ENCODE peak calls at places on chromosomes 3 and 15, in nine cellular contexts. One of them, this sample, is unnamed.

GRCh38 chr15:85748729-85749128 is 46.0 kb downstream of the KLHL25 start:
- DNase-seq in OCI-LY7: no peak
- DNase-seq in psoas muscle: no peak
- DNase-seq in AG04450: no peak
- DNase-seq in choroid plexus epithelial cell: no peak
- DNase-seq in fibroblast of mammary gland: no peak
- DNase-seq in transverse colon: no peak
- DNase-seq in cardiac muscle cell: no peak
- DNase-seq in NB4: no peak
- DNase-seq in this sample: no peak

GRCh38 chr15:26771168-26771916 is 1.5 kb downstream of the GABRB3 start:
- DNase-seq in OCI-LY7: no peak
- DNase-seq in psoas muscle: no peak
- DNase-seq in AG04450: no peak
- DNase-seq in choroid plexus epithelial cell: no peak
- DNase-seq in fibroblast of mammary gland: no peak
- DNase-seq in transverse colon: no peak
- DNase-seq in cardiac muscle cell: peak
- DNase-seq in NB4: no peak
- DNase-seq in this sample: peak

GRCh38 chr3:94101860-94102259 is 39.0 kb downstream of the NSUN3 start:
- DNase-seq in OCI-LY7: peak
- DNase-seq in psoas muscle: no peak
- DNase-seq in AG04450: no peak
- DNase-seq in choroid plexus epithelial cell: peak
- DNase-seq in fibroblast of mammary gland: peak
- DNase-seq in transverse colon: no peak
- DNase-seq in cardiac muscle cell: no peak
- DNase-seq in NB4: peak
- DNase-seq in this sample: peak

GRCh38 chr3:183274609-183275008 is 21.6 kb downstream of the B3GNT5 start:
- DNase-seq in OCI-LY7: no peak
- DNase-seq in psoas muscle: no peak
- DNase-seq in AG04450: no peak
- DNase-seq in choroid plexus epithelial cell: no peak
- DNase-seq in fibroblast of mammary gland: peak
- DNase-seq in transverse colon: no peak
- DNase-seq in cardiac muscle cell: no peak
- DNase-seq in NB4: no peak
- DNase-seq in this sample: peak

GRCh38 chr3:182490601-182491485 is 302.5 kb upstream of the ATP11B start:
- DNase-seq in OCI-LY7: peak
- DNase-seq in psoas muscle: no peak
- DNase-seq in AG04450: no peak
- DNase-seq in choroid plexus epithelial cell: peak
- DNase-seq in fibroblast of mammary gland: peak
- DNase-seq in transverse colon: no peak
- DNase-seq in cardiac muscle cell: peak
- DNase-seq in NB4: peak
- DNase-seq in this sample: peak

GRCh38 chr3:149077638-149078037 is 8.7 kb downstream of the HLTF start:
- DNase-seq in OCI-LY7: no peak
- DNase-seq in psoas muscle: no peak
- DNase-seq in AG04450: peak
- DNase-seq in choroid plexus epithelial cell: peak
- DNase-seq in fibroblast of mammary gland: peak
- DNase-seq in transverse colon: no peak
- DNase-seq in cardiac muscle cell: peak
- DNase-seq in NB4: no peak
- DNase-seq in this sample: no peak

GRCh38 chr3:25428003-25428861 is at the start of gene RARB:
- DNase-seq in OCI-LY7: no peak
- DNase-seq in psoas muscle: peak
- DNase-seq in AG04450: peak
- DNase-seq in choroid plexus epithelial cell: peak
- DNase-seq in fibroblast of mammary gland: peak
- DNase-seq in transverse colon: peak
- DNase-seq in cardiac muscle cell: peak
- DNase-seq in NB4: peak
- DNase-seq in this sample: peak

GRCh38 chr3:48989796-48990635 is at the start of gene P4HTM:
- DNase-seq in OCI-LY7: peak
- DNase-seq in psoas muscle: peak
- DNase-seq in AG04450: peak
- DNase-seq in choroid plexus epithelial cell: peak
- DNase-seq in fibroblast of mammary gland: peak
- DNase-seq in transverse colon: peak
- DNase-seq in cardiac muscle cell: peak
- DNase-seq in NB4: peak
- DNase-seq in this sample: peak

GRCh38 chr3:28502555-28502954 is 153.9 kb upstream of the AZI2 start:
- DNase-seq in OCI-LY7: no peak
- DNase-seq in psoas muscle: no peak
- DNase-seq in AG04450: no peak
- DNase-seq in choroid plexus epithelial cell: no peak
- DNase-seq in fibroblast of mammary gland: peak
- DNase-seq in transverse colon: no peak
- DNase-seq in cardiac muscle cell: no peak
- DNase-seq in NB4: no peak
- DNase-seq in this sample: no peak

GRCh38 chr15:40338921-40339620 is 1.7 kb downstream of the CCDC9B start:
- DNase-seq in OCI-LY7: no peak
- DNase-seq in psoas muscle: peak
- DNase-seq in AG04450: peak
- DNase-seq in choroid plexus epithelial cell: peak
- DNase-seq in fibroblast of mammary gland: peak
- DNase-seq in transverse colon: peak
- DNase-seq in cardiac muscle cell: no peak
- DNase-seq in NB4: no peak
- DNase-seq in this sample: peak

GRCh38 chr3:195708626-195709481 is 11.9 kb upstream of the MUC20 start:
- DNase-seq in OCI-LY7: no peak
- DNase-seq in psoas muscle: no peak
- DNase-seq in AG04450: no peak
- DNase-seq in choroid plexus epithelial cell: no peak
- DNase-seq in fibroblast of mammary gland: no peak
- DNase-seq in transverse colon: no peak
- DNase-seq in cardiac muscle cell: no peak
- DNase-seq in NB4: no peak
- DNase-seq in this sample: no peak

GRCh38 chr3:186854954-186855353 is 12.4 kb downstream of the ADIPOQ start:
- DNase-seq in OCI-LY7: no peak
- DNase-seq in psoas muscle: no peak
- DNase-seq in AG04450: no peak
- DNase-seq in choroid plexus epithelial cell: no peak
- DNase-seq in fibroblast of mammary gland: no peak
- DNase-seq in transverse colon: no peak
- DNase-seq in cardiac muscle cell: no peak
- DNase-seq in NB4: no peak
- DNase-seq in this sample: no peak

GRCh38 chr3:35724106-35724505 is 84.8 kb downstream of the ARPP21 start:
- DNase-seq in OCI-LY7: no peak
- DNase-seq in psoas muscle: no peak
- DNase-seq in AG04450: no peak
- DNase-seq in choroid plexus epithelial cell: no peak
- DNase-seq in fibroblast of mammary gland: no peak
- DNase-seq in transverse colon: no peak
- DNase-seq in cardiac muscle cell: no peak
- DNase-seq in NB4: no peak
- DNase-seq in this sample: no peak

GRCh38 chr3:185151959-185152432 is 864 bp downstream of the C3orf70 start:
- DNase-seq in OCI-LY7: no peak
- DNase-seq in psoas muscle: no peak
- DNase-seq in AG04450: no peak
- DNase-seq in choroid plexus epithelial cell: no peak
- DNase-seq in fibroblast of mammary gland: no peak
- DNase-seq in transverse colon: no peak
- DNase-seq in cardiac muscle cell: no peak
- DNase-seq in NB4: no peak
- DNase-seq in this sample: no peak
- TF ChIP-seq CTCF in OCI-LY7: no peak
- TF ChIP-seq CTCF in psoas muscle: no peak
- TF ChIP-seq CTCF in AG04450: no peak
- TF ChIP-seq CTCF in choroid plexus epithelial cell: no peak
- TF ChIP-seq CTCF in fibroblast of mammary gland: no peak
- TF ChIP-seq CTCF in transverse colon: no peak
- TF ChIP-seq CTCF in cardiac muscle cell: no peak
- TF ChIP-seq CTCF in NB4: no peak
- TF ChIP-seq CTCF in this sample: no peak

GRCh38 chr15:88622605-88622975 is 1.4 kb downstream of the AEN start:
- DNase-seq in OCI-LY7: no peak
- DNase-seq in psoas muscle: no peak
- DNase-seq in AG04450: no peak
- DNase-seq in choroid plexus epithelial cell: no peak
- DNase-seq in fibroblast of mammary gland: no peak
- DNase-seq in transverse colon: no peak
- DNase-seq in cardiac muscle cell: no peak
- DNase-seq in NB4: no peak
- DNase-seq in this sample: no peak

GRCh38 chr15:88619796-88620195 is 1.3 kb upstream of the AEN start:
- DNase-seq in OCI-LY7: no peak
- DNase-seq in psoas muscle: no peak
- DNase-seq in AG04450: no peak
- DNase-seq in choroid plexus epithelial cell: no peak
- DNase-seq in fibroblast of mammary gland: no peak
- DNase-seq in transverse colon: no peak
- DNase-seq in cardiac muscle cell: no peak
- DNase-seq in NB4: no peak
- DNase-seq in this sample: no peak

GRCh38 chr15:88621789-88622604 is 857 bp downstream of the AEN start:
- DNase-seq in OCI-LY7: peak
- DNase-seq in psoas muscle: no peak
- DNase-seq in AG04450: no peak
- DNase-seq in choroid plexus epithelial cell: peak
- DNase-seq in fibroblast of mammary gland: peak
- DNase-seq in transverse colon: peak
- DNase-seq in cardiac muscle cell: peak
- DNase-seq in NB4: peak
- DNase-seq in this sample: peak

GRCh38 chr15:88623061-88623460 is 1.9 kb downstream of the AEN start:
- DNase-seq in OCI-LY7: no peak
- DNase-seq in psoas muscle: no peak
- DNase-seq in AG04450: peak
- DNase-seq in choroid plexus epithelial cell: peak
- DNase-seq in fibroblast of mammary gland: peak
- DNase-seq in transverse colon: no peak
- DNase-seq in cardiac muscle cell: no peak
- DNase-seq in NB4: peak
- DNase-seq in this sample: peak

DNA sequence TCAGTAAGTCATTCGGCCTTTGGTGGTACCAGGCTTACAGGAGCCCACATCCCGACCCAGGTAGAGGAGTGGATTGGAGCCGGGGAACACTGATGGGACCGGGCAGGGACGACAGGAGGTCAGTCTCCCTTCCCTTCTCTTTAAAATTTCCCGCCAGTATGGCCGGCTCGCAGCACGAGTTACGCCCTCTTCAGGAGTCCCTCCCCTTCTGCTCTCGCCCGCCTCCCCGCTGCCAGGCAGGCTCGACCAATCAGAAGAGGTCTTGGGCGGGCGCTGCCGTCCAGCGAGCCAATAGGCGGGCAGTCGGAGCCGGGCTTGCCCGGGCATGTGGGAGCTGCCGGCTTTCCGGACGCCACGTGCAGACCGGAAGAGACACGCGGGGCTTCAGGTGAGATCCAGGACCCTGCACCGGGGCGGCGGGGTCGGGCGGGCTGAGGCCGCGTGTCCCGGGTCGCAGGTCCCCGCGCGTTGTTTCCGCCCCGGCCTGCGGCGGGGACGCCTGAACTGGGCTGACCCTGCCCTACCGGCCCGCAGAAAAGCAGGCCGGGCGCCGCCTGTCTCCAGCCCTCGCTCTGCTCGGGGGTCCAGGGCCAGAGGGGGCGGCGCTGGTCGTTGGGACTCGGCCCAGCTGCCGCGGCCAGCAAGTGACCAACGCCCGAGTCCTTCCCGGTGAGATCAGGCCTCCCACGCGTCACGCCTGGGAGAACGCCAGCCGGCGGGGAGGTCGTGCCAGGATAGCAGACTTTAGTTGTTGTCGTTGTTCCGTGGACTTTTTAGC is at the start of gene AEN:
- DNase-seq in OCI-LY7: peak
- DNase-seq in psoas muscle: peak
- DNase-seq in AG04450: peak
- DNase-seq in choroid plexus epithelial cell: peak
- DNase-seq in fibroblast of mammary gland: peak
- DNase-seq in transverse colon: peak
- DNase-seq in cardiac muscle cell: peak
- DNase-seq in NB4: peak
- DNase-seq in this sample: peak
- H3K4me3 ChIP-seq in OCI-LY7: peak
- H3K4me3 ChIP-seq in psoas muscle: peak
- H3K4me3 ChIP-seq in AG04450: peak
- H3K4me3 ChIP-seq in choroid plexus epithelial cell: peak
- H3K4me3 ChIP-seq in fibroblast of mammary gland: peak
- H3K4me3 ChIP-seq in transverse colon: peak
- H3K4me3 ChIP-seq in cardiac muscle cell: peak
- H3K4me3 ChIP-seq in NB4: peak
- H3K4me3 ChIP-seq in this sample: peak

GRCh38 chr3:146026547-146026946 is 134.4 kb downstream of the PLOD2 start:
- DNase-seq in OCI-LY7: no peak
- DNase-seq in psoas muscle: no peak
- DNase-seq in AG04450: no peak
- DNase-seq in choroid plexus epithelial cell: no peak
- DNase-seq in fibroblast of mammary gland: no peak
- DNase-seq in transverse colon: no peak
- DNase-seq in cardiac muscle cell: no peak
- DNase-seq in NB4: no peak
- DNase-seq in this sample: no peak

GRCh38 chr3:146024260-146024659 is 136.7 kb downstream of the PLOD2 start:
- DNase-seq in OCI-LY7: no peak
- DNase-seq in psoas muscle: no peak
- DNase-seq in AG04450: no peak
- DNase-seq in choroid plexus epithelial cell: peak
- DNase-seq in fibroblast of mammary gland: peak
- DNase-seq in transverse colon: no peak
- DNase-seq in cardiac muscle cell: no peak
- DNase-seq in NB4: no peak
- DNase-seq in this sample: no peak

GRCh38 chr3:146019508-146019907 is 141.5 kb downstream of the PLOD2 start:
- DNase-seq in OCI-LY7: no peak
- DNase-seq in psoas muscle: no peak
- DNase-seq in AG04450: peak
- DNase-seq in choroid plexus epithelial cell: no peak
- DNase-seq in fibroblast of mammary gland: no peak
- DNase-seq in transverse colon: no peak
- DNase-seq in cardiac muscle cell: no peak
- DNase-seq in NB4: no peak
- DNase-seq in this sample: no peak

GRCh38 chr3:146020969-146021368 is 140.0 kb downstream of the PLOD2 start:
- DNase-seq in OCI-LY7: no peak
- DNase-seq in psoas muscle: no peak
- DNase-seq in AG04450: no peak
- DNase-seq in choroid plexus epithelial cell: no peak
- DNase-seq in fibroblast of mammary gland: peak
- DNase-seq in transverse colon: no peak
- DNase-seq in cardiac muscle cell: no peak
- DNase-seq in NB4: peak
- DNase-seq in this sample: no peak
- TF ChIP-seq CTCF in OCI-LY7: no peak
- TF ChIP-seq CTCF in psoas muscle: no peak
- TF ChIP-seq CTCF in AG04450: peak
- TF ChIP-seq CTCF in choroid plexus epithelial cell: no peak
- TF ChIP-seq CTCF in fibroblast of mammary gland: no peak
- TF ChIP-seq CTCF in transverse colon: no peak
- TF ChIP-seq CTCF in cardiac muscle cell: no peak
- TF ChIP-seq CTCF in NB4: no peak
- TF ChIP-seq CTCF in this sample: no peak

GRCh38 chr15:37102315-37103021 is 2.1 kb upstream of the MEIS2 start:
- DNase-seq in OCI-LY7: peak
- DNase-seq in psoas muscle: peak
- DNase-seq in AG04450: no peak
- DNase-seq in choroid plexus epithelial cell: no peak
- DNase-seq in fibroblast of mammary gland: no peak
- DNase-seq in transverse colon: no peak
- DNase-seq in cardiac muscle cell: no peak
- DNase-seq in NB4: no peak
- DNase-seq in this sample: no peak
- H3K4me3 ChIP-seq in OCI-LY7: peak
- H3K4me3 ChIP-seq in psoas muscle: peak
- H3K4me3 ChIP-seq in AG04450: peak
- H3K4me3 ChIP-seq in choroid plexus epithelial cell: peak
- H3K4me3 ChIP-seq in fibroblast of mammary gland: peak
- H3K4me3 ChIP-seq in transverse colon: peak
- H3K4me3 ChIP-seq in cardiac muscle cell: peak
- H3K4me3 ChIP-seq in NB4: no peak
- H3K4me3 ChIP-seq in this sample: peak

This sample was measured in epithelial cell of esophagus.